ENCODE peak calls at places on chromosomes 4 and X, in ten cellular contexts. One of them, this sample, is unnamed.

GRCh38 chr4:47913858-47914218 is 545 bp downstream of the NFXL1 start:
- DNase-seq in tibial nerve: no peak
- DNase-seq in T-helper 17 cell: peak; percentile 9
- DNase-seq in stimulated activated CD4-positive, alpha-beta T cell treated with anti-CD3 and anti-CD28 coated beads, Interleukin-4, amount 100 ng/mL, for 1 hour: peak; percentile 49
- DNase-seq in amniotic stem cell: no peak
- DNase-seq in cerebellum: peak; percentile 37
- DNase-seq in activated CD8-positive, alpha-beta T cell treated with anti-CD3 and anti-CD28 coated beads for 36 hours: peak; percentile 55
- DNase-seq in hippocampal formation: no peak
- DNase-seq in T-helper 1 cell: peak; percentile 14
- DNase-seq in SK-MEL-5: no peak
- DNase-seq in this sample: peak; percentile 74

GRCh38 chr4:152459326-152459725 is 76.6 kb downstream of the FBXW7 start:
- DNase-seq in tibial nerve: no peak
- DNase-seq in T-helper 17 cell: no peak
- DNase-seq in stimulated activated CD4-positive, alpha-beta T cell treated with anti-CD3 and anti-CD28 coated beads, Interleukin-4, amount 100 ng/mL, for 1 hour: no peak
- DNase-seq in amniotic stem cell: no peak
- DNase-seq in cerebellum: no peak
- DNase-seq in activated CD8-positive, alpha-beta T cell treated with anti-CD3 and anti-CD28 coated beads for 36 hours: peak; percentile 27
- DNase-seq in hippocampal formation: no peak
- DNase-seq in T-helper 1 cell: no peak
- DNase-seq in SK-MEL-5: no peak
- DNase-seq in this sample: no peak

GRCh38 chrX:26918633-26919032 is 544.5 kb downstream of the PPP4R3C start:
- DNase-seq in tibial nerve: no peak
- DNase-seq in T-helper 17 cell: no peak
- DNase-seq in stimulated activated CD4-positive, alpha-beta T cell treated with anti-CD3 and anti-CD28 coated beads, Interleukin-4, amount 100 ng/mL, for 1 hour: no peak
- DNase-seq in amniotic stem cell: no peak
- DNase-seq in cerebellum: no peak
- DNase-seq in activated CD8-positive, alpha-beta T cell treated with anti-CD3 and anti-CD28 coated beads for 36 hours: no peak
- DNase-seq in hippocampal formation: no peak
- DNase-seq in T-helper 1 cell: no peak
- DNase-seq in SK-MEL-5: peak; percentile 75
- DNase-seq in this sample: peak; percentile 10

GRCh38 chrX:149152941-149153340 is 352.2 kb downstream of the IDS start:
- DNase-seq in tibial nerve: no peak
- DNase-seq in T-helper 17 cell: no peak
- DNase-seq in stimulated activated CD4-positive, alpha-beta T cell treated with anti-CD3 and anti-CD28 coated beads, Interleukin-4, amount 100 ng/mL, for 1 hour: no peak
- DNase-seq in amniotic stem cell: no peak
- DNase-seq in cerebellum: no peak
- DNase-seq in activated CD8-positive, alpha-beta T cell treated with anti-CD3 and anti-CD28 coated beads for 36 hours: no peak
- DNase-seq in hippocampal formation: no peak
- DNase-seq in T-helper 1 cell: no peak
- DNase-seq in SK-MEL-5: no peak
- DNase-seq in this sample: no peak

GRCh38 chrX:9153299-9153698 is 119.4 kb upstream of the FAM9B start:
- DNase-seq in tibial nerve: no peak
- DNase-seq in T-helper 17 cell: no peak
- DNase-seq in stimulated activated CD4-positive, alpha-beta T cell treated with anti-CD3 and anti-CD28 coated beads, Interleukin-4, amount 100 ng/mL, for 1 hour: no peak
- DNase-seq in amniotic stem cell: no peak
- DNase-seq in cerebellum: no peak
- DNase-seq in activated CD8-positive, alpha-beta T cell treated with anti-CD3 and anti-CD28 coated beads for 36 hours: no peak
- DNase-seq in hippocampal formation: no peak
- DNase-seq in T-helper 1 cell: no peak
- DNase-seq in SK-MEL-5: no peak
- DNase-seq in this sample: no peak

GRCh38 chrX:125681507-125681906 is 361.8 kb downstream of the TEX13C start:
- DNase-seq in tibial nerve: no peak
- DNase-seq in T-helper 17 cell: no peak
- DNase-seq in stimulated activated CD4-positive, alpha-beta T cell treated with anti-CD3 and anti-CD28 coated beads, Interleukin-4, amount 100 ng/mL, for 1 hour: no peak
- DNase-seq in amniotic stem cell: no peak
- DNase-seq in cerebellum: no peak
- DNase-seq in activated CD8-positive, alpha-beta T cell treated with anti-CD3 and anti-CD28 coated beads for 36 hours: no peak
- DNase-seq in hippocampal formation: no peak
- DNase-seq in T-helper 1 cell: no peak
- DNase-seq in SK-MEL-5: no peak
- DNase-seq in this sample: no peak

GRCh38 chr4:141432000-141432712 is 204.2 kb upstream of the IL15 start:
- DNase-seq in tibial nerve: no peak
- DNase-seq in T-helper 17 cell: no peak
- DNase-seq in stimulated activated CD4-positive, alpha-beta T cell treated with anti-CD3 and anti-CD28 coated beads, Interleukin-4, amount 100 ng/mL, for 1 hour: no peak
- DNase-seq in amniotic stem cell: no peak
- DNase-seq in cerebellum: no peak
- DNase-seq in activated CD8-positive, alpha-beta T cell treated with anti-CD3 and anti-CD28 coated beads for 36 hours: no peak
- DNase-seq in hippocampal formation: no peak
- DNase-seq in T-helper 1 cell: no peak
- DNase-seq in SK-MEL-5: no peak
- DNase-seq in this sample: no peak

GRCh38 chrX:132631579-132632232 is 142.9 kb upstream of the MBNL3 start:
- DNase-seq in tibial nerve: no peak
- DNase-seq in T-helper 17 cell: no peak
- DNase-seq in stimulated activated CD4-positive, alpha-beta T cell treated with anti-CD3 and anti-CD28 coated beads, Interleukin-4, amount 100 ng/mL, for 1 hour: no peak
- DNase-seq in amniotic stem cell: no peak
- DNase-seq in cerebellum: peak; percentile 1
- DNase-seq in activated CD8-positive, alpha-beta T cell treated with anti-CD3 and anti-CD28 coated beads for 36 hours: no peak
- DNase-seq in hippocampal formation: peak; percentile 5
- DNase-seq in T-helper 1 cell: no peak
- DNase-seq in SK-MEL-5: peak; percentile 66
- DNase-seq in this sample: peak; percentile 54

GRCh38 chrX:45506149-45506768 is 305.6 kb upstream of the DIPK2B start:
- DNase-seq in tibial nerve: no peak
- DNase-seq in T-helper 17 cell: no peak
- DNase-seq in stimulated activated CD4-positive, alpha-beta T cell treated with anti-CD3 and anti-CD28 coated beads, Interleukin-4, amount 100 ng/mL, for 1 hour: no peak
- DNase-seq in amniotic stem cell: no peak
- DNase-seq in cerebellum: no peak
- DNase-seq in activated CD8-positive, alpha-beta T cell treated with anti-CD3 and anti-CD28 coated beads for 36 hours: no peak
- DNase-seq in hippocampal formation: no peak
- DNase-seq in T-helper 1 cell: no peak
- DNase-seq in SK-MEL-5: no peak
- DNase-seq in this sample: no peak

GRCh38 chr4:152594981-152595916 is 59.4 kb upstream of the FBXW7 start:
- DNase-seq in tibial nerve: no peak
- DNase-seq in T-helper 17 cell: no peak
- DNase-seq in stimulated activated CD4-positive, alpha-beta T cell treated with anti-CD3 and anti-CD28 coated beads, Interleukin-4, amount 100 ng/mL, for 1 hour: no peak
- DNase-seq in amniotic stem cell: no peak
- DNase-seq in cerebellum: no peak
- DNase-seq in activated CD8-positive, alpha-beta T cell treated with anti-CD3 and anti-CD28 coated beads for 36 hours: no peak
- DNase-seq in hippocampal formation: no peak
- DNase-seq in T-helper 1 cell: no peak
- DNase-seq in SK-MEL-5: no peak
- DNase-seq in this sample: peak; percentile 50

GRCh38 chrX:8955521-8955920 is 78.4 kb downstream of the FAM9B start:
- DNase-seq in tibial nerve: no peak
- DNase-seq in T-helper 17 cell: no peak
- DNase-seq in stimulated activated CD4-positive, alpha-beta T cell treated with anti-CD3 and anti-CD28 coated beads, Interleukin-4, amount 100 ng/mL, for 1 hour: no peak
- DNase-seq in amniotic stem cell: no peak
- DNase-seq in cerebellum: no peak
- DNase-seq in activated CD8-positive, alpha-beta T cell treated with anti-CD3 and anti-CD28 coated beads for 36 hours: no peak
- DNase-seq in hippocampal formation: no peak
- DNase-seq in T-helper 1 cell: no peak
- DNase-seq in SK-MEL-5: no peak
- DNase-seq in this sample: no peak

GRCh38 chr4:25290490-25291067 is 22.0 kb upstream of the ZCCHC4 start:
- DNase-seq in tibial nerve: no peak
- DNase-seq in T-helper 17 cell: no peak
- DNase-seq in stimulated activated CD4-positive, alpha-beta T cell treated with anti-CD3 and anti-CD28 coated beads, Interleukin-4, amount 100 ng/mL, for 1 hour: no peak
- DNase-seq in amniotic stem cell: no peak
- DNase-seq in cerebellum: no peak
- DNase-seq in activated CD8-positive, alpha-beta T cell treated with anti-CD3 and anti-CD28 coated beads for 36 hours: no peak
- DNase-seq in hippocampal formation: no peak
- DNase-seq in T-helper 1 cell: no peak
- DNase-seq in SK-MEL-5: no peak
- DNase-seq in this sample: no peak

GRCh38 chr4:76623217-76624060 is 188.4 kb downstream of the SHROOM3 start:
- DNase-seq in tibial nerve: no peak
- DNase-seq in T-helper 17 cell: no peak
- DNase-seq in stimulated activated CD4-positive, alpha-beta T cell treated with anti-CD3 and anti-CD28 coated beads, Interleukin-4, amount 100 ng/mL, for 1 hour: no peak
- DNase-seq in amniotic stem cell: no peak
- DNase-seq in cerebellum: no peak
- DNase-seq in activated CD8-positive, alpha-beta T cell treated with anti-CD3 and anti-CD28 coated beads for 36 hours: no peak
- DNase-seq in hippocampal formation: no peak
- DNase-seq in T-helper 1 cell: no peak
- DNase-seq in SK-MEL-5: no peak
- DNase-seq in this sample: no peak

GRCh38 chrX:103554687-103555417 is 30.5 kb upstream of the TCEAL4 start:
- DNase-seq in tibial nerve: peak; percentile 40
- DNase-seq in T-helper 17 cell: peak; percentile 49
- DNase-seq in stimulated activated CD4-positive, alpha-beta T cell treated with anti-CD3 and anti-CD28 coated beads, Interleukin-4, amount 100 ng/mL, for 1 hour: peak; percentile 55
- DNase-seq in amniotic stem cell: no peak
- DNase-seq in cerebellum: peak; percentile 68
- DNase-seq in activated CD8-positive, alpha-beta T cell treated with anti-CD3 and anti-CD28 coated beads for 36 hours: peak; percentile 83
- DNase-seq in hippocampal formation: peak; percentile 16
- DNase-seq in T-helper 1 cell: peak; percentile 43
- DNase-seq in SK-MEL-5: peak; percentile 22
- DNase-seq in this sample: peak; percentile 95

GRCh38 chr4:24488399-24489164 is 95.8 kb downstream of the DHX15 start:
- DNase-seq in tibial nerve: peak; percentile 90
- DNase-seq in T-helper 17 cell: peak; percentile 50
- DNase-seq in stimulated activated CD4-positive, alpha-beta T cell treated with anti-CD3 and anti-CD28 coated beads, Interleukin-4, amount 100 ng/mL, for 1 hour: peak; percentile 66
- DNase-seq in amniotic stem cell: peak; percentile 28
- DNase-seq in cerebellum: peak; percentile 32
- DNase-seq in activated CD8-positive, alpha-beta T cell treated with anti-CD3 and anti-CD28 coated beads for 36 hours: peak; percentile 84
- DNase-seq in hippocampal formation: peak; percentile 60
- DNase-seq in T-helper 1 cell: peak; percentile 14
- DNase-seq in SK-MEL-5: peak; percentile 76
- DNase-seq in this sample: peak; percentile 77

GRCh38 chrX:108732630-108733321 is 3.6 kb downstream of the IRS4 start:
- DNase-seq in tibial nerve: no peak
- DNase-seq in T-helper 17 cell: no peak
- DNase-seq in stimulated activated CD4-positive, alpha-beta T cell treated with anti-CD3 and anti-CD28 coated beads, Interleukin-4, amount 100 ng/mL, for 1 hour: no peak
- DNase-seq in amniotic stem cell: no peak
- DNase-seq in cerebellum: no peak
- DNase-seq in activated CD8-positive, alpha-beta T cell treated with anti-CD3 and anti-CD28 coated beads for 36 hours: no peak
- DNase-seq in hippocampal formation: no peak
- DNase-seq in T-helper 1 cell: no peak
- DNase-seq in SK-MEL-5: no peak
- DNase-seq in this sample: peak; percentile 52

GRCh38 chr4:91826186-91826585 is 477.6 kb upstream of the GRID2 start:
- DNase-seq in tibial nerve: no peak
- DNase-seq in T-helper 17 cell: no peak
- DNase-seq in stimulated activated CD4-positive, alpha-beta T cell treated with anti-CD3 and anti-CD28 coated beads, Interleukin-4, amount 100 ng/mL, for 1 hour: no peak
- DNase-seq in amniotic stem cell: peak; percentile 27
- DNase-seq in cerebellum: no peak
- DNase-seq in activated CD8-positive, alpha-beta T cell treated with anti-CD3 and anti-CD28 coated beads for 36 hours: no peak
- DNase-seq in hippocampal formation: no peak
- DNase-seq in T-helper 1 cell: no peak
- DNase-seq in SK-MEL-5: no peak
- DNase-seq in this sample: no peak

GRCh38 chr4:180058731-180059215 is 2184.4 kb upstream of the TENM3 start:
- DNase-seq in tibial nerve: no peak
- DNase-seq in T-helper 17 cell: no peak
- DNase-seq in stimulated activated CD4-positive, alpha-beta T cell treated with anti-CD3 and anti-CD28 coated beads, Interleukin-4, amount 100 ng/mL, for 1 hour: no peak
- DNase-seq in amniotic stem cell: peak; percentile 44
- DNase-seq in cerebellum: peak; percentile 83
- DNase-seq in activated CD8-positive, alpha-beta T cell treated with anti-CD3 and anti-CD28 coated beads for 36 hours: peak; percentile 18
- DNase-seq in hippocampal formation: no peak
- DNase-seq in T-helper 1 cell: no peak
- DNase-seq in SK-MEL-5: peak; percentile 9
- DNase-seq in this sample: peak; percentile 92

GRCh38 chr4:169115897-169116254 is 105.8 kb upstream of the CBR4 start:
- DNase-seq in tibial nerve: no peak
- DNase-seq in T-helper 17 cell: no peak
- DNase-seq in stimulated activated CD4-positive, alpha-beta T cell treated with anti-CD3 and anti-CD28 coated beads, Interleukin-4, amount 100 ng/mL, for 1 hour: no peak
- DNase-seq in amniotic stem cell: peak; percentile 94
- DNase-seq in cerebellum: no peak
- DNase-seq in activated CD8-positive, alpha-beta T cell treated with anti-CD3 and anti-CD28 coated beads for 36 hours: peak; percentile 27
- DNase-seq in hippocampal formation: no peak
- DNase-seq in T-helper 1 cell: no peak
- DNase-seq in SK-MEL-5: peak; percentile 61
- DNase-seq in this sample: no peak

GRCh38 chrX:47384502-47384901 is 14.1 kb downstream of the ZNF157 start:
- DNase-seq in tibial nerve: peak; percentile 71
- DNase-seq in T-helper 17 cell: peak; percentile 65
- DNase-seq in stimulated activated CD4-positive, alpha-beta T cell treated with anti-CD3 and anti-CD28 coated beads, Interleukin-4, amount 100 ng/mL, for 1 hour: peak; percentile 54
- DNase-seq in amniotic stem cell: no peak
- DNase-seq in cerebellum: peak; percentile 49
- DNase-seq in activated CD8-positive, alpha-beta T cell treated with anti-CD3 and anti-CD28 coated beads for 36 hours: peak; percentile 78
- DNase-seq in hippocampal formation: peak; percentile 54
- DNase-seq in T-helper 1 cell: peak; percentile 50
- DNase-seq in SK-MEL-5: peak; percentile 74
- DNase-seq in this sample: peak; percentile 80

GRCh38 chr4:156101571-156101970 is 147.9 kb upstream of the CTSO start:
- DNase-seq in tibial nerve: no peak
- DNase-seq in T-helper 17 cell: no peak
- DNase-seq in stimulated activated CD4-positive, alpha-beta T cell treated with anti-CD3 and anti-CD28 coated beads, Interleukin-4, amount 100 ng/mL, for 1 hour: no peak
- DNase-seq in amniotic stem cell: no peak
- DNase-seq in cerebellum: no peak
- DNase-seq in activated CD8-positive, alpha-beta T cell treated with anti-CD3 and anti-CD28 coated beads for 36 hours: no peak
- DNase-seq in hippocampal formation: no peak
- DNase-seq in T-helper 1 cell: no peak
- DNase-seq in SK-MEL-5: no peak
- DNase-seq in this sample: no peak

This sample was measured in left kidney.